ENCODE peak calls at places on chromosomes 16 and 17, in nine cellular contexts. One of them, this sample, is unnamed. For H3K4me1, the result is how much of the 10 kb centered on the place peaks cover.

GRCh38 chr16:57093845-57094564 is 1.6 kb downstream of the CPNE2 start:
- DNase-seq in GM23248: no peak
- DNase-seq in tibial nerve: no peak
- DNase-seq in neural progenitor cell: no peak
- DNase-seq in gastrocnemius medialis: no peak
- DNase-seq in pancreas: no peak
- DNase-seq in thoracic aorta: no peak
- DNase-seq in right cardiac atrium: peak
- DNase-seq in HCT116: no peak
- DNase-seq in this sample: no peak

GRCh38 chr16:85612801-85613608 is at the start of gene GSE1:
- DNase-seq in right cardiac atrium: peak
- DNase-seq in neural progenitor cell: peak
- DNase-seq in gastrocnemius medialis: peak
- DNase-seq in thoracic aorta: peak
- DNase-seq in HCT116: peak
- DNase-seq in tibial nerve: peak
- DNase-seq in GM23248: peak
- DNase-seq in pancreas: peak
- DNase-seq in this sample: peak

GRCh38 chr17:81328925-81329278 is 33.8 kb upstream of the SLC38A10 start:
- DNase-seq in neural progenitor cell: no peak
- DNase-seq in HCT116: no peak
- DNase-seq in tibial nerve: no peak
- DNase-seq in GM23248: peak
- DNase-seq in pancreas: no peak
- DNase-seq in gastrocnemius medialis: no peak
- DNase-seq in thoracic aorta: no peak
- DNase-seq in right cardiac atrium: peak
- DNase-seq in this sample: no peak

GRCh38 chr16:50246299-50247122 is 19.8 kb upstream of the ADCY7 start:
- DNase-seq in right cardiac atrium: peak
- DNase-seq in gastrocnemius medialis: no peak
- DNase-seq in tibial nerve: no peak
- DNase-seq in pancreas: no peak
- DNase-seq in neural progenitor cell: peak
- DNase-seq in thoracic aorta: no peak
- DNase-seq in HCT116: no peak
- DNase-seq in GM23248: peak
- DNase-seq in this sample: no peak

GRCh38 chr17:6940186-6940649 is 55.6 kb upstream of the ALOX12 start:
- DNase-seq in right cardiac atrium: no peak
- DNase-seq in pancreas: no peak
- DNase-seq in thoracic aorta: no peak
- DNase-seq in tibial nerve: no peak
- DNase-seq in neural progenitor cell: no peak
- DNase-seq in HCT116: no peak
- DNase-seq in GM23248: no peak
- DNase-seq in gastrocnemius medialis: peak
- DNase-seq in this sample: no peak

GRCh38 chr16:30567991-30568638 is 3.4 kb downstream of the ZNF688 start:
- DNase-seq in HCT116: no peak
- DNase-seq in tibial nerve: no peak
- DNase-seq in thoracic aorta: no peak
- DNase-seq in gastrocnemius medialis: no peak
- DNase-seq in right cardiac atrium: no peak
- DNase-seq in GM23248: peak
- DNase-seq in neural progenitor cell: no peak
- DNase-seq in pancreas: no peak
- DNase-seq in this sample: no peak

GRCh38 chr16:287298-287811 is 4.4 kb downstream of the PDIA2 start:
- DNase-seq in gastrocnemius medialis: no peak
- DNase-seq in neural progenitor cell: no peak
- DNase-seq in pancreas: peak
- DNase-seq in GM23248: peak
- DNase-seq in thoracic aorta: no peak
- DNase-seq in HCT116: no peak
- DNase-seq in tibial nerve: no peak
- DNase-seq in right cardiac atrium: no peak
- DNase-seq in this sample: no peak

GRCh38 chr17:82228842-82229685 is at the start of gene SLC16A3:
- DNase-seq in right cardiac atrium: peak
- DNase-seq in gastrocnemius medialis: no peak
- DNase-seq in HCT116: no peak
- DNase-seq in thoracic aorta: no peak
- DNase-seq in tibial nerve: no peak
- DNase-seq in GM23248: peak
- DNase-seq in pancreas: no peak
- DNase-seq in neural progenitor cell: peak
- DNase-seq in this sample: no peak

GRCh38 chr17:16339402-16339801 is 13.9 kb downstream of the CENPV start:
- DNase-seq in thoracic aorta: no peak
- DNase-seq in GM23248: no peak
- DNase-seq in right cardiac atrium: no peak
- DNase-seq in tibial nerve: no peak
- DNase-seq in gastrocnemius medialis: no peak
- DNase-seq in neural progenitor cell: no peak
- DNase-seq in pancreas: no peak
- DNase-seq in HCT116: no peak
- DNase-seq in this sample: no peak

GRCh38 chr17:16437083-16437482 is 21.7 kb downstream of the TRPV2 start:
- DNase-seq in gastrocnemius medialis: no peak
- DNase-seq in HCT116: no peak
- DNase-seq in thoracic aorta: no peak
- DNase-seq in pancreas: no peak
- DNase-seq in neural progenitor cell: no peak
- DNase-seq in right cardiac atrium: no peak
- DNase-seq in GM23248: no peak
- DNase-seq in tibial nerve: no peak
- DNase-seq in this sample: no peak

DNA sequence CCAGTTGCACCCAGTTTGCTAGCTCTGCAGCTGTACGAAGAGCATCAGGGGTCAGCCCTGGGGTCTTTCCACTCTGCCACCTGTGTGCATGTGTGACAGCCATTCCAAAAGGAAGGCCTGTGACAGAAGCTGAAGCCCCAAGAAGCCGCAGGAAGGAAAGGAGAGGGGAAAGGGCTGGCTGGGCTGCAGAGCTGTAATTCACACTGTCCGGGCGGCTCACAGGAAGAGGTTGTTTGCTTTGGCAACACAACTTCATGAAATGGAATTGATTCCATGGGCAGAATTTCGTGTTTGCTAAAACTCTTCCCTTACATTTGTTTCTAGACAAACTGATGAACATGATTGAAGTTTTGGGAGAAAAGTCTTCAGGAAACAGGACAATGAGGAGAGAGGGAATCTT is 14.8 kb downstream of the TMEM204 start:
- DNase-seq in pancreas: no peak
- DNase-seq in gastrocnemius medialis: no peak
- DNase-seq in neural progenitor cell: no peak
- DNase-seq in tibial nerve: no peak
- DNase-seq in GM23248: no peak
- DNase-seq in right cardiac atrium: peak
- DNase-seq in thoracic aorta: no peak
- DNase-seq in HCT116: no peak
- DNase-seq in this sample: peak
- H3K4me3 ChIP-seq in pancreas: no peak
- H3K4me3 ChIP-seq in gastrocnemius medialis: no peak
- H3K4me3 ChIP-seq in neural progenitor cell: no peak
- H3K4me3 ChIP-seq in tibial nerve: no peak
- H3K4me3 ChIP-seq in GM23248: no peak
- H3K4me3 ChIP-seq in right cardiac atrium: no peak
- H3K4me3 ChIP-seq in thoracic aorta: peak
- H3K4me3 ChIP-seq in HCT116: no peak
- H3K4me3 ChIP-seq in this sample: peak

GRCh38 chr17:39996789-39997188 is 16.2 kb downstream of the PSMD3 start:
- DNase-seq in neural progenitor cell: no peak
- DNase-seq in HCT116: no peak
- DNase-seq in thoracic aorta: no peak
- DNase-seq in pancreas: no peak
- DNase-seq in gastrocnemius medialis: peak
- DNase-seq in tibial nerve: no peak
- DNase-seq in right cardiac atrium: peak
- DNase-seq in GM23248: no peak
- DNase-seq in this sample: peak
- H3K27ac ChIP-seq in neural progenitor cell: no peak
- H3K27ac ChIP-seq in HCT116: no peak
- H3K27ac ChIP-seq in thoracic aorta: no peak
- H3K27ac ChIP-seq in pancreas: no peak
- H3K27ac ChIP-seq in gastrocnemius medialis: no peak
- H3K27ac ChIP-seq in tibial nerve: no peak
- H3K27ac ChIP-seq in right cardiac atrium: peak
- H3K27ac ChIP-seq in GM23248: no peak
- H3K27ac ChIP-seq in this sample: no peak

GRCh38 chr16:67395458-67396158 is 2.3 kb upstream of the TPPP3 start:
- DNase-seq in tibial nerve: no peak
- DNase-seq in right cardiac atrium: peak
- DNase-seq in HCT116: no peak
- DNase-seq in neural progenitor cell: peak
- DNase-seq in gastrocnemius medialis: no peak
- DNase-seq in GM23248: peak
- DNase-seq in pancreas: peak
- DNase-seq in thoracic aorta: no peak
- DNase-seq in this sample: no peak

GRCh38 chr16:67396159-67396774 is 3.0 kb upstream of the TPPP3 start:
- DNase-seq in gastrocnemius medialis: peak
- DNase-seq in HCT116: peak
- DNase-seq in tibial nerve: peak
- DNase-seq in neural progenitor cell: peak
- DNase-seq in GM23248: peak
- DNase-seq in right cardiac atrium: peak
- DNase-seq in thoracic aorta: peak
- DNase-seq in pancreas: peak
- DNase-seq in this sample: peak

GRCh38 chr16:67393790-67394270 is 532 bp upstream of the TPPP3 start:
- DNase-seq in HCT116: no peak
- DNase-seq in thoracic aorta: no peak
- DNase-seq in pancreas: no peak
- DNase-seq in neural progenitor cell: no peak
- DNase-seq in gastrocnemius medialis: no peak
- DNase-seq in right cardiac atrium: peak
- DNase-seq in GM23248: no peak
- DNase-seq in tibial nerve: no peak
- DNase-seq in this sample: no peak

GRCh38 chr16:67394271-67395104 is 1.2 kb upstream of the TPPP3 start:
- DNase-seq in HCT116: no peak
- DNase-seq in neural progenitor cell: peak
- DNase-seq in pancreas: no peak
- DNase-seq in gastrocnemius medialis: no peak
- DNase-seq in tibial nerve: no peak
- DNase-seq in thoracic aorta: no peak
- DNase-seq in right cardiac atrium: peak
- DNase-seq in GM23248: peak
- DNase-seq in this sample: peak

DNA sequence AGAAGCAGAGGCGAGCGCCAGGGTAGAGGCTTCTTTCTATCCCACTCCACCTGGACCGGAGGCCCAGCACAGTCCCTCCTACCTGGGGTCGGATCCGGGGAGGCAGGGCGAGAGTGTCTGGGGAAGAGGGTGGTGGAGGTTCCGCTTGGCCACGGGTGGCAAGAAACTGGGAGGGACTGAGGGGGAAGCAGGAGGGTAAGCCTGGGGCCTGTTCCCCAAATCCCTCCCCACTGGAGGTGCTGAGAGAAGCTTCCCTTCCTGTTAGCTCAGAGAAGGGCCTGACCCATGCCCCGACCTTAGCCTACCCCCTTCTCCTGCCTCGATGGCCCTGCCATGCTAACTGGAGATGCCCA is 1.8 kb upstream of the TPPP3 start:
- DNase-seq in thoracic aorta: no peak
- DNase-seq in tibial nerve: no peak
- DNase-seq in neural progenitor cell: no peak
- DNase-seq in HCT116: no peak
- DNase-seq in pancreas: no peak
- DNase-seq in gastrocnemius medialis: no peak
- DNase-seq in GM23248: no peak
- DNase-seq in right cardiac atrium: peak
- DNase-seq in this sample: no peak
- H3K4me1 ChIP-seq in thoracic aorta: under half
- H3K4me1 ChIP-seq in tibial nerve: half or more
- H3K4me1 ChIP-seq in neural progenitor cell: under half
- H3K4me1 ChIP-seq in HCT116: under half
- H3K4me1 ChIP-seq in pancreas: under half
- H3K4me1 ChIP-seq in gastrocnemius medialis: half or more
- H3K4me1 ChIP-seq in GM23248: under half
- H3K4me1 ChIP-seq in right cardiac atrium: under half
- H3K4me1 ChIP-seq in this sample: half or more

GRCh38 chr16:19170043-19170655 is 2.1 kb downstream of the SYT17 start:
- DNase-seq in thoracic aorta: no peak
- DNase-seq in right cardiac atrium: no peak
- DNase-seq in tibial nerve: no peak
- DNase-seq in GM23248: no peak
- DNase-seq in pancreas: no peak
- DNase-seq in neural progenitor cell: no peak
- DNase-seq in HCT116: no peak
- DNase-seq in gastrocnemius medialis: no peak
- DNase-seq in this sample: no peak

GRCh38 chr16:19173059-19173458 is 5.0 kb downstream of the SYT17 start:
- DNase-seq in right cardiac atrium: no peak
- DNase-seq in pancreas: no peak
- DNase-seq in gastrocnemius medialis: no peak
- DNase-seq in tibial nerve: no peak
- DNase-seq in thoracic aorta: no peak
- DNase-seq in neural progenitor cell: no peak
- DNase-seq in GM23248: no peak
- DNase-seq in HCT116: no peak
- DNase-seq in this sample: no peak

GRCh38 chr16:19173649-19174383 is 5.8 kb downstream of the SYT17 start:
- DNase-seq in neural progenitor cell: no peak
- DNase-seq in pancreas: no peak
- DNase-seq in gastrocnemius medialis: no peak
- DNase-seq in tibial nerve: no peak
- DNase-seq in GM23248: no peak
- DNase-seq in right cardiac atrium: no peak
- DNase-seq in HCT116: no peak
- DNase-seq in thoracic aorta: no peak
- DNase-seq in this sample: no peak

GRCh38 chr16:19174478-19174877 is 6.4 kb downstream of the SYT17 start:
- DNase-seq in HCT116: no peak
- DNase-seq in right cardiac atrium: no peak
- DNase-seq in gastrocnemius medialis: no peak
- DNase-seq in tibial nerve: no peak
- DNase-seq in thoracic aorta: no peak
- DNase-seq in GM23248: no peak
- DNase-seq in pancreas: no peak
- DNase-seq in neural progenitor cell: no peak
- DNase-seq in this sample: no peak

DNA sequence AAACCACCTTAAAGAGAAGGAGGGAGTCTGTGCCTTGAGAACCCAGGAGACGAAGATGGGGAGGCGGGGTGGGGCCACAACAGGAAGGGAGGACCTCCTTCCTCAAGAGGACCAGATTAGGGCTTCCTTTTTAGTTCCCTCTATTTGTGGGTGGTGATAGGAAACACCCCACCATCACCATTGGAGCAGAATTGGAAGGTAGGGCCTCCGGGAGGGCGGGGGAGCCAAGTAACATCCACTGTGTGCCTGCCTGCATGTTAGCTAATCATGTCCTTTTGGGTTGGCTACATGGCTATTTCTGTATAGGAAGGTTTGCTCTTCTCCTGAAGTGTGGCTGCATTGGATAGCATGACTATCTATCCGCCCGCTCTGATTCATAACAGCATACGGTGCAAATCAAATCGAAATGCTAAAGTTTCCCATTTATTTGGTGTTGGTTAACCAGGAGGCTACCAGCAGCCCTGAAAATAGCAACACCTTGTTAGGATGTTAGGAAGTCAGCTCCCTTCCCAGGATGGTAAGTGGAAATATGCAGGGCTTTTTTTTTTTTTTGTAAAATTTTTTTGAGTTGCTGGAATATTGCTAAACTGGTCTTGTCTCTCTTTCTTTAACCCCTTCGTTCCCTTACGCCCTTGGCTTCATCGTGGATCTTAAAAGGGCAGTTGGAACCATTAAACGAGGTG is 4.2 kb downstream of the SYT17 start:
- DNase-seq in gastrocnemius medialis: no peak
- DNase-seq in thoracic aorta: no peak
- DNase-seq in right cardiac atrium: no peak
- DNase-seq in GM23248: no peak
- DNase-seq in tibial nerve: no peak
- DNase-seq in pancreas: no peak
- DNase-seq in HCT116: no peak
- DNase-seq in neural progenitor cell: no peak
- DNase-seq in this sample: no peak
- H3K4me3 ChIP-seq in gastrocnemius medialis: no peak
- H3K4me3 ChIP-seq in thoracic aorta: no peak
- H3K4me3 ChIP-seq in right cardiac atrium: no peak
- H3K4me3 ChIP-seq in GM23248: no peak
- H3K4me3 ChIP-seq in tibial nerve: no peak
- H3K4me3 ChIP-seq in pancreas: no peak
- H3K4me3 ChIP-seq in HCT116: no peak
- H3K4me3 ChIP-seq in neural progenitor cell: no peak
- H3K4me3 ChIP-seq in this sample: no peak

This sample was measured in heart right ventricle.